ENCODE peak calls at places on chromosomes 11 and 22, in eight cellular contexts. A, V, B, G, L, N, E and W are unnamed samples.

GRCh38 chr11:70109006-70109405 is 30.9 kb downstream of the ANO1 start:
- DNase-seq in A (no peak), V (no peak), N (no peak), E (peak; percentile 57), L (no peak), G (no peak), B (no peak), W (no peak)

GRCh38 chr22:37063436-37064420 is 12.2 kb downstream of the KCTD17 start:
- DNase-seq in L (no peak), A (no peak), V (no peak), N (no peak), E (no peak), B (no peak), G (no peak), W (no peak)

GRCh38 chr11:128940603-128941002 is 2.1 kb downstream of the TP53AIP1 start:
- DNase-seq in B (no peak), G (no peak), N (no peak), V (no peak), E (no peak), A (no peak), L (no peak), W (no peak)

GRCh38 chr22:19902245-19902699 is 39.3 kb upstream of the COMT start:
- DNase-seq in E (no peak), B (no peak), L (no peak), A (no peak), V (no peak), G (no peak), N (no peak), W (no peak)

GRCh38 chr11:123956752-123957151 is 13.1 kb upstream of the OR6T1 start:
- DNase-seq in B (no peak), E (no peak), L (no peak), A (no peak), G (no peak), V (no peak), N (no peak), W (no peak)

GRCh38 chr11:113121746-113122145 is 160.5 kb downstream of the NCAM1 start:
- DNase-seq in L (no peak), N (no peak), V (no peak), B (no peak), G (no peak), A (no peak), E (no peak), W (no peak)

GRCh38 chr11:129457321-129457720 is 81.7 kb downstream of the BARX2 start:
- DNase-seq in V (no peak), B (no peak), N (no peak), A (no peak), E (no peak), G (no peak), L (no peak), W (peak; percentile 62)

GRCh38 chr22:45642966-45643365 is 28.7 kb upstream of the ATXN10 start:
- DNase-seq in N (no peak), B (no peak), L (no peak), A (no peak), V (no peak), G (no peak), E (no peak), W (no peak)

GRCh38 chr22:47143249-47143938 is 380.9 kb downstream of the TBC1D22A start:
- DNase-seq in A (no peak), G (no peak), B (no peak), N (no peak), L (no peak), V (no peak), E (no peak), W (no peak)

GRCh38 chr11:126601136-126601535 is 245.7 kb downstream of the ST3GAL4 start:
- DNase-seq in B (no peak), L (peak; percentile 40), G (no peak), E (no peak), N (no peak), V (no peak), A (no peak), W (no peak)

GRCh38 chr11:110173775-110174644 is 80.8 kb downstream of the ZC3H12C start:
- DNase-seq in A (peak; percentile 22), E (peak; percentile 82), N (peak; percentile 80), V (peak; percentile 65), G (peak; percentile 54), B (peak; percentile 72), L (peak; percentile 79), W (peak; percentile 88)

GRCh38 chr11:27255447-27255828 is 107.6 kb downstream of the CCDC34 start:
- DNase-seq in E (no peak), G (no peak), A (no peak), V (no peak), B (no peak), L (no peak), N (no peak), W (no peak)

GRCh38 chr22:19644314-19645223 is 69.7 kb upstream of the SEPTIN5 start:
- DNase-seq in A (no peak), E (no peak), V (no peak), N (no peak), B (no peak), G (no peak), L (no peak), W (no peak)

GRCh38 chr11:46603704-46604308 is 10.0 kb upstream of the AMBRA1 start:
- DNase-seq in B (no peak), N (no peak), L (no peak), V (no peak), A (no peak), G (no peak), E (no peak), W (no peak)

GRCh38 chr11:117559698-117560097 is 232.0 kb downstream of the CEP164 start:
- DNase-seq in B (no peak), A (no peak), G (no peak), L (no peak), V (no peak), N (no peak), E (no peak), W (no peak)

GRCh38 chr22:44325718-44326548 is 13.2 kb upstream of the SHISAL1 start:
- DNase-seq in B (no peak), N (no peak), V (no peak), E (no peak), A (no peak), G (no peak), L (peak; percentile 67), W (no peak)

GRCh38 chr11:104570088-104570701 is 328.1 kb downstream of the CASP12 start:
- DNase-seq in G (no peak), V (no peak), B (no peak), A (no peak), N (no peak), E (no peak), L (no peak), W (no peak)

GRCh38 chr22:19576460-19577421 is 52.5 kb upstream of the CLDN5 start:
- DNase-seq in N (no peak), L (no peak), A (peak; percentile 69), E (peak; percentile 28), B (peak; percentile 63), V (peak; percentile 58), G (peak; percentile 26), W (no peak)

GRCh38 chr11:68340003-68340767 is 27.8 kb downstream of the LRP5 start:
- DNase-seq in A (no peak), E (no peak), V (no peak), B (no peak), N (no peak), L (no peak), G (peak; percentile 15), W (no peak)

GRCh38 chr22:44132724-44133123 is 48.0 kb upstream of the PARVG start:
- DNase-seq in G (no peak), E (no peak), L (no peak), B (no peak), A (no peak), N (peak; percentile 15), V (no peak), W (no peak)

GRCh38 chr11:119623682-119624081 is 105.3 kb downstream of the NECTIN1 start:
- DNase-seq in G (no peak), N (no peak), E (no peak), V (no peak), L (no peak), A (no peak), B (no peak), W (no peak)

GRCh38 chr11:8959546-8960166 is 4.6 kb downstream of the TMEM9B start:
- DNase-seq in N (no peak), B (no peak), E (peak; percentile 28), L (peak; percentile 35), A (no peak), G (no peak), V (no peak), W (peak; percentile 51)

GRCh38 chr11:61609970-61610347 is 29.1 kb upstream of the SYT7 start:
- DNase-seq in B (no peak), N (no peak), E (no peak), V (no peak), A (no peak), L (peak; percentile 67), G (no peak), W (peak; percentile 62)

GRCh38 chr22:49676230-49676629 is 151.4 kb downstream of the BRD1 start:
- DNase-seq in V (no peak), A (no peak), N (no peak), B (peak; percentile 8), E (no peak), G (no peak), L (no peak), W (no peak)

GRCh38 chr11:34145847-34146381 is 40.5 kb downstream of the NAT10 start:
- DNase-seq in G (no peak), A (no peak), L (no peak), N (no peak), V (no peak), E (no peak), B (no peak), W (no peak)

GRCh38 chr11:96328395-96329010 is 14.5 kb downstream of the MAML2 start:
- DNase-seq in V (no peak), A (no peak), L (no peak), E (no peak), B (no peak), G (no peak), N (no peak), W (no peak)